ENCODE peak calls at places on chromosome 13, in seven cellular contexts. C, V, D, U, H, B and K are unnamed samples. For H3K27me3, the result is how much of the 10 kb centered on the place peaks cover.

GRCh38 chr13:113448885-113449692 is 4.2 kb downstream of the ADPRHL1 start:
- DNase-seq in U (no peak), B (no peak), C (peak), V (peak), H (peak), D (peak), K (no peak)

GRCh38 chr13:30026093-30026492 is 175.7 kb upstream of the UBL3 start:
- DNase-seq in U (peak), C (no peak), V (no peak), B (no peak), H (no peak), D (no peak), K (no peak)

GRCh38 chr13:90732049-90732448 is 615.4 kb upstream of the MIR17HG start:
- DNase-seq in U (no peak), D (no peak), B (no peak), C (no peak), V (no peak), H (peak), K (no peak)

GRCh38 chr13:102309110-102309509 is 92.7 kb downstream of the FGF14 start:
- DNase-seq in C (no peak), U (no peak), V (no peak), B (no peak), D (no peak), H (no peak), K (no peak)

GRCh38 chr13:50611117-50611781 is 232.2 kb downstream of the DLEU7 start:
- DNase-seq in B (no peak), V (no peak), H (no peak), D (no peak), C (no peak), U (no peak), K (peak)

GRCh38 chr13:41196620-41197019 is 2.3 kb upstream of the KBTBD7 start:
- DNase-seq in C (no peak), H (no peak), B (no peak), U (no peak), D (no peak), V (no peak), K (peak)

GRCh38 chr13:93472296-93472695 is 245.7 kb downstream of the GPC6 start:
- DNase-seq in C (no peak), H (no peak), D (no peak), B (no peak), V (no peak), U (no peak), K (no peak)

GRCh38 chr13:94550030-94550738 is 45.8 kb downstream of the TGDS start:
- DNase-seq in H (no peak), C (no peak), D (no peak), V (no peak), U (peak), B (no peak), K (no peak)

GRCh38 chr13:27110056-27110746 is 61.4 kb downstream of the USP12 start:
- DNase-seq in C (no peak), B (no peak), D (no peak), H (no peak), U (no peak), V (no peak), K (no peak)

GRCh38 chr13:43268632-43269031 is 245.2 kb downstream of the DNAJC15 start:
- DNase-seq in D (no peak), V (no peak), B (no peak), U (no peak), H (no peak), C (no peak), K (no peak)

GRCh38 chr13:102580552-102581169 is 16.1 kb upstream of the TPP2 start:
- DNase-seq in D (no peak), C (no peak), U (peak), B (no peak), V (no peak), H (peak), K (peak)

GRCh38 chr13:114057131-114058050 is 75.0 kb downstream of the RASA3 start:
- DNase-seq in B (no peak), H (no peak), D (no peak), U (no peak), V (no peak), C (no peak), K (no peak)

GRCh38 chr13:39765801-39766463 is 110.5 kb downstream of the COG6 start:
- DNase-seq in C (peak), D (peak), H (peak), B (peak), V (peak), U (no peak), K (no peak)

GRCh38 chr13:98508280-98509074 is 68.4 kb downstream of the STK24 start:
- DNase-seq in B (no peak), C (no peak), U (peak), D (no peak), H (no peak), V (no peak), K (no peak)

GRCh38 chr13:99392806-99393135 is 85.6 kb upstream of the GPR183 start:
- DNase-seq in V (no peak), B (no peak), C (no peak), H (no peak), D (no peak), U (no peak), K (no peak)

GRCh38 chr13:102400619-102401125 is 1.2 kb downstream of the FGF14 start:
- DNase-seq in D (peak), C (no peak), V (peak), B (peak), H (peak), U (no peak), K (no peak)

GRCh38 chr13:52070929-52071523 is 46.5 kb downstream of the UTP14C start:
- DNase-seq in C (no peak), D (no peak), V (no peak), H (no peak), U (no peak), B (no peak), K (no peak)

GRCh38 chr13:113963376-113963775 is 10.5 kb downstream of the C13orf46 start:
- DNase-seq in B (peak), H (no peak), C (no peak), V (no peak), D (peak), U (no peak), K (no peak)

GRCh38 chr13:28505543-28506135 is 10.7 kb upstream of the FLT1 start:
- DNase-seq in V (no peak), U (no peak), D (no peak), B (no peak), H (no peak), C (no peak), K (peak)

GRCh38 chr13:98961204-98962105 is 16.4 kb downstream of the DOCK9 start:
- DNase-seq in H (no peak), D (no peak), V (no peak), B (no peak), U (no peak), C (no peak), K (no peak)

GRCh38 chr13:99614465-99614885 is 113.2 kb downstream of the TM9SF2 start:
- DNase-seq in D (no peak), H (peak), C (no peak), V (no peak), U (no peak), B (no peak), K (no peak)

GRCh38 chr13:48655291-48655690 is 1.6 kb downstream of the CYSLTR2 start:
- DNase-seq in U (no peak), V (no peak), B (no peak), D (no peak), H (no peak), C (no peak), K (no peak)

GRCh38 chr13:41085961-41086360 is 24.7 kb downstream of the WBP4 start:
- DNase-seq in V (no peak), U (no peak), C (no peak), H (peak), D (no peak), B (no peak), K (no peak)

GRCh38 chr13:71751074-71751473 is 115.9 kb downstream of the DACH1 start:
- DNase-seq in H (no peak), V (no peak), U (no peak), D (no peak), B (no peak), C (no peak), K (no peak)

GRCh38 chr13:27022571-27023311 is 148.9 kb downstream of the USP12 start:
- DNase-seq in B (no peak), D (no peak), H (peak), U (peak), V (no peak), C (no peak), K (no peak)

GRCh38 chr13:30143671-30144400 is 163.5 kb downstream of the KATNAL1 start:
- DNase-seq in H (no peak), B (no peak), V (no peak), U (no peak), D (no peak), C (no peak), K (no peak)

GRCh38 chr13:48829536-48829935 is 146.2 kb upstream of the FNDC3A start:
- DNase-seq in V (no peak), C (no peak), U (no peak), D (no peak), B (no peak), H (no peak), K (no peak)

GRCh38 chr13:94712287-94712811 is at the start of gene SOX21:
- DNase-seq in U (no peak), B (no peak), V (no peak), C (no peak), D (no peak), H (peak), K (no peak)

GRCh38 chr13:76764429-76764828 is 121.8 kb downstream of the KCTD12 start:
- DNase-seq in V (peak), D (no peak), U (no peak), C (no peak), B (peak), H (no peak), K (no peak)

DNA sequence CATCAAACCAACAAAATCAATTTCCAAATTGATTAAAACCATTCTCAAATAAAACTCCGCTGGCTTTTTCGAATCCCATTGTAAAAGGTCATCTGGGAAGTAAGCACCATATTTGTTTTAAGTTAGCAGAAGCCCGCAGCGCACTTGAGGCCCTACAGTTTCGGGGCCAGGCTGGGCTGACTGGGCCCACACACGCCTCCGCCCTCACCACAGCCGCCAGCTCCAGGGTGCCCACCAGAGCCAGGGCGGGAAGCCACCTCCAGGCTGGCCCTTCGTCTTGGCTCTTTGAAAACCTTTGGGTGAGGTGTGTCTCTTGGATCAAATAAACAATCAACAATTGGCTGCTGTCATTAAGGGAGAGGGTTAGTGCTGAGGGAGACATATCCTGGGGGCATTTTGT is 133.3 kb downstream of the SOX1 start:
- DNase-seq in V (no peak), H (no peak), B (no peak), C (no peak), D (no peak), U (no peak), K (no peak)
- H3K27me3 ChIP-seq in V (under half), H (under half), B (half or more), C (under half), D (under half), U (under half), K (under half)

DNA sequence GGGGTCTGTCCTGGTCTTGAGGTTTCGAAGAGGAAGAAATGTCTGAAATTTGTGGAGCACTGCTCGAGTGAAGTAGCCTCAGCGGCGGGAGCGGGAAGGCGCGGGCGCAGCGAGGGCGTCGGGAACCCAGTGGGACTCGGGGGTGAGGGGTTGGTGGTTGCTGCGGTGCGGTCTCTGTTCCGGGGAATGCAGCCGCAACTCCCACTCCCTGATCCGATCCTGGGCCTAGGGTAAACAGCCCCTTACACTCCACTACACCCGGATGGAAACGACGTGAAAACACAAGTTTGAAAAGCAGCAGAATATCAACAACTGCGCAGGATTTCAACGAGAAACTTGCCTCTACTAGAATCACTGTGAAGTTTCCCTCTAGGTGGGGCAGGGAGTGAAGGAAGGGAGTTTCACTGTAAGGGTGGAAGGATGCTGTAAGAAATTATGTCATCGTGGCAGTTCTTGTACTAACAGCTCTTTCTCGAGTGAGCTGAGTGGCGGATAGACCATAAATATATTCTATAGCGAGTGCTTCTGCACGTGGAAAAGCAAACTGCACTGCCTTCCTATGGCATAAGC is 2.0 kb upstream of the KLF12 start:
- DNase-seq in D (no peak), V (peak), C (peak), H (no peak), U (no peak), B (peak), K (peak)
- H3K4me3 ChIP-seq in D (peak), V (peak), C (peak), H (peak), U (peak), B (peak), K (peak)

DNA sequence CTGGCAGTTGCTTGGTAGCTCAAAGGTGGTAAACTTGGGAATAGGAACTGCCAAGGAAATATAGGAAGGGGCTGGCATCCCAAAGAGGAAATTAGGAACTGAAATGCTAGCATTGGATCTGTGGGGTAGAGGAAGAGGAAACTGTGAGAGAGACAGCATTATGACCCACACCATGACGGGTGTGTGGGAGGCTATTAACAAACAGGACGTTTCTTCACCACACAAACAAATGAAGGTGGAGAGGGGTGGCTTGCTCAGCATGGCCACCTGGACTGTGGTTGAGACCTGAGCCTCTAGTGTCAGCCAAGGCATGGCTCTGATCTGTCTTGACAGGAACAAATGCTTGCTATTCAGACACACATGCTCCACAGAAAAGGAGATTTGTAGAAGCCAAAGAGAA is 178.2 kb downstream of the B3GLCT start:
- DNase-seq in D (no peak), C (no peak), V (no peak), H (no peak), U (no peak), B (no peak), K (no peak)
- H3K27me3 ChIP-seq in D (under half), C (under half), V (under half), H (under half), U (under half), B (under half), K (under half)

GRCh38 chr13:46582190-46582589 is 29.2 kb downstream of the LRCH1 start:
- DNase-seq in V (no peak), H (no peak), B (no peak), U (no peak), C (no peak), D (no peak), K (no peak)

GRCh38 chr13:46588019-46588418 is 35.0 kb downstream of the LRCH1 start:
- DNase-seq in U (no peak), B (no peak), V (no peak), D (no peak), H (no peak), C (no peak), K (no peak)

GRCh38 chr13:46592410-46592809 is 39.4 kb downstream of the LRCH1 start:
- DNase-seq in C (no peak), H (no peak), V (no peak), B (no peak), D (no peak), U (no peak), K (no peak)

GRCh38 chr13:46586766-46587509 is 34.0 kb downstream of the LRCH1 start:
- DNase-seq in U (no peak), B (no peak), V (no peak), D (no peak), C (no peak), H (no peak), K (no peak)
- H3K4me3 ChIP-seq in U (no peak), B (no peak), V (no peak), D (no peak), C (no peak), H (peak), K (no peak)